ENCODE peak calls at places on chromosome 2, in six cellular contexts. N is Peyer's patch, V is A549, Y is astrocyte of the spinal cord, C is AG10803, Z is GM23338. Q is an unnamed sample.

GRCh38 chr2:34656632-34657031 is 1057.5 kb upstream of the FAM98A start:
- DNase-seq in N (no peak), V (no peak), Y (no peak), C (no peak), Z (no peak), Q (no peak)

GRCh38 chr2:115574667-115575066 is 1132.2 kb downstream of the DPP10 start:
- DNase-seq in N (no peak), V (no peak), Y (no peak), C (no peak), Z (no peak), Q (no peak)

GRCh38 chr2:164514491-164514890 is 106.8 kb downstream of the GRB14 start:
- DNase-seq in N (no peak), V (no peak), Y (peak; percentile 12), C (no peak), Z (no peak), Q (no peak)

GRCh38 chr2:241986836-241987641 is 117.5 kb downstream of the RTP5 start:
- DNase-seq in N (peak; percentile 49), V (no peak), Y (no peak), C (no peak), Z (no peak), Q (no peak)

GRCh38 chr2:224971214-224971613 is 71.1 kb downstream of the DOCK10 start:
- DNase-seq in N (peak; percentile 84), V (no peak), Y (no peak), C (no peak), Z (peak; percentile 60), Q (no peak)

GRCh38 chr2:108922141-108922915 is 66.7 kb downstream of the EDAR start:
- DNase-seq in N (peak; percentile 38), V (no peak), Y (peak; percentile 60), C (peak; percentile 25), Z (no peak), Q (no peak)

GRCh38 chr2:206863196-206863595 is 76.1 kb upstream of the CPO start:
- DNase-seq in N (no peak), V (no peak), Y (no peak), C (peak; percentile 7), Z (no peak), Q (no peak)

GRCh38 chr2:203823179-203823578 is 44.4 kb upstream of the CTLA4 start:
- DNase-seq in N (no peak), V (no peak), Y (no peak), C (no peak), Z (no peak), Q (no peak)

GRCh38 chr2:223989206-223989859 is 32.1 kb downstream of the MRPL44 start:
- DNase-seq in N (peak; percentile 61), V (no peak), Y (no peak), C (no peak), Z (peak; percentile 61), Q (no peak)

GRCh38 chr2:199596549-199596948 is 138.8 kb upstream of the SATB2 start:
- DNase-seq in N (no peak), V (peak; percentile 6), Y (no peak), C (peak; percentile 34), Z (peak; percentile 78), Q (no peak)

GRCh38 chr2:241933175-241933911 is 63.8 kb downstream of the RTP5 start:
- DNase-seq in N (no peak), V (no peak), Y (peak; percentile 10), C (peak; percentile 50), Z (no peak), Q (peak; percentile 10)

GRCh38 chr2:98346259-98347236 is at the start of gene CNGA3:
- DNase-seq in N (no peak), V (no peak), Y (peak; percentile 35), C (peak; percentile 6), Z (peak; percentile 72), Q (no peak)

GRCh38 chr2:75587954-75588587 is 27.3 kb upstream of the EVA1A start:
- DNase-seq in N (no peak), V (no peak), Y (peak; percentile 87), C (peak; percentile 87), Z (no peak), Q (peak; percentile 85)

GRCh38 chr2:36771671-36772070 is 75.2 kb downstream of the VIT start:
- DNase-seq in N (no peak), V (no peak), Y (no peak), C (no peak), Z (no peak), Q (no peak)

GRCh38 chr2:174753038-174753633 is 11.1 kb downstream of the CHRNA1 start:
- DNase-seq in N (no peak), V (no peak), Y (no peak), C (no peak), Z (no peak), Q (no peak)

GRCh38 chr2:176079285-176079830 is 4.4 kb downstream of the EVX2 start:
- DNase-seq in N (no peak), V (peak; percentile 36), Y (no peak), C (no peak), Z (peak; percentile 70), Q (no peak)

GRCh38 chr2:218032336-218033171 is 29.8 kb upstream of the TNS1 start:
- DNase-seq in N (no peak), V (no peak), Y (no peak), C (no peak), Z (no peak), Q (no peak)

GRCh38 chr2:109126501-109126860 is 2.5 kb upstream of the SH3RF3 start:
- DNase-seq in N (no peak), V (no peak), Y (peak; percentile 82), C (peak; percentile 91), Z (no peak), Q (peak; percentile 80)

GRCh38 chr2:240812721-240813120 is 7.3 kb downstream of the KIF1A start:
- DNase-seq in N (peak; percentile 37), V (no peak), Y (no peak), C (no peak), Z (no peak), Q (no peak)

GRCh38 chr2:235049719-235050118 is 97.9 kb downstream of the SH3BP4 start:
- DNase-seq in N (no peak), V (no peak), Y (no peak), C (no peak), Z (no peak), Q (no peak)

GRCh38 chr2:229489016-229489415 is 217.9 kb upstream of the PID1 start:
- DNase-seq in N (no peak), V (no peak), Y (peak; percentile 95), C (peak; percentile 16), Z (no peak), Q (peak; percentile 31)

GRCh38 chr2:17539993-17540812 is at the start of gene VSNL1:
- DNase-seq in N (peak; percentile 52), V (no peak), Y (peak; percentile 94), C (peak; percentile 32), Z (peak; percentile 96), Q (no peak)

GRCh38 chr2:128486640-128487375 is 168.1 kb upstream of the HS6ST1 start:
- DNase-seq in N (no peak), V (no peak), Y (no peak), C (no peak), Z (no peak), Q (no peak)

GRCh38 chr2:98736464-98736889 is 5.5 kb upstream of the MGAT4A start:
- DNase-seq in N (no peak), V (no peak), Y (no peak), C (no peak), Z (no peak), Q (no peak)

GRCh38 chr2:118190365-118190916 is 102.2 kb downstream of the INSIG2 start:
- DNase-seq in N (no peak), V (no peak), Y (no peak), C (no peak), Z (no peak), Q (no peak)

GRCh38 chr2:130823886-130824491 is 12.7 kb upstream of the ARHGEF4 start:
- DNase-seq in N (no peak), V (no peak), Y (no peak), C (no peak), Z (no peak), Q (no peak)

GRCh38 chr2:189347540-189347939 is 93.7 kb upstream of the WDR75 start:
- DNase-seq in N (no peak), V (peak; percentile 52), Y (peak; percentile 99), C (peak; percentile 98), Z (peak; percentile 44), Q (peak; percentile 92)

GRCh38 chr2:141021109-141021508 is 1109.7 kb downstream of the LRP1B start:
- DNase-seq in N (no peak), V (no peak), Y (peak; percentile 86), C (peak; percentile 68), Z (no peak), Q (peak; percentile 40)

GRCh38 chr2:222907790-222908431 is 47.1 kb downstream of the ACSL3 start:
- DNase-seq in N (no peak), V (no peak), Y (peak; percentile 56), C (peak; percentile 80), Z (peak; percentile 74), Q (no peak)

GRCh38 chr2:47334356-47335136 is 68.4 kb upstream of the MSH2 start:
- DNase-seq in N (no peak), V (no peak), Y (no peak), C (no peak), Z (peak; percentile 78), Q (no peak)
- H3K4me3 ChIP-seq in N (no peak overlapping the region), V (no peak overlapping the region), Y (no peak overlapping the region), C (no peak overlapping the region), Z (no peak overlapping the region), Q (no peak overlapping the region)

DNA sequence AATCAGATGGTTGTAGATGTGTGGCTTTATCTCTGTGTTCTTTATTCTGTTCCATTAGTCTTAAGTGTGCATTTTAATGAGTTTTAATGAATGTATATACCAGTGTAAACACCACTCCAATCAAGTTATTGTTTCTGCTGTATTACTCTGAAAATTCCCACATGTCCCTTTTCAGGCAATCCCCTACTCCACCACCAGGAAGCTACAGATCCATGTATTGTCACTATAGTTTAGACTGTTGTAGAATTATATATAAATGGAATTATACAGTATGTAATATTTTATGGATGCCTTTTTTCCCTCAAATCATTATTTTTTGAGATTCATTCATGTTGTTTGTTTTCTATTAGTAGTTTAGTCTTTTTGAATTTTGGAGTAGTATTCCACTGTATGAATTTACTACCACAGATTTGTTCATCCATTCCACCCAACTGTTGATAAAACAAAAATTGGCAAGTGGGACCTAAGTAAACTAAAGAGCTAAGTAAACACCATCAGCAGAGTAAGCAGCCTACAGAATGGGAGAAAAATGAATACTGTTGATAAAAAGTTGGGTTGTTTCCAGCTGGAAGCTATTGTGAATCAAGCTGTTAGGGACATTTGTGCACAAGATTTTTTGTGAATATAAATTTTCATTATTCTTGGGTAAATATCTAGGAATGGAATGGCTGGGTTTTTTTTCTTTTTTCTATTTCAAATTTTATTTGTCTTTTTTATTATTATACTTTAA is 262.0 kb downstream of the CAMKMT start:
- DNase-seq in N (no peak), V (no peak), Y (no peak), C (no peak), Z (peak; percentile 19), Q (no peak)
- TF ChIP-seq CTCF in N (no peak), V (no peak), Y (peak; percentile 15), C (peak; percentile 9), Z (no peak), Q (no peak)

GRCh38 chr2:101149241-101150192 is 1.7 kb downstream of the TBC1D8 start:
- DNase-seq in N (no peak), V (peak; percentile 41), Y (no peak), C (no peak), Z (peak; percentile 32), Q (no peak)
- H3K4me3 ChIP-seq in N (no peak overlapping the region), V (peak overlapping the region; percentile 85), Y (peak overlapping the region; percentile 63), C (peak overlapping the region; percentile 60), Z (peak overlapping the region; percentile 97), Q (no peak overlapping the region)

DNA sequence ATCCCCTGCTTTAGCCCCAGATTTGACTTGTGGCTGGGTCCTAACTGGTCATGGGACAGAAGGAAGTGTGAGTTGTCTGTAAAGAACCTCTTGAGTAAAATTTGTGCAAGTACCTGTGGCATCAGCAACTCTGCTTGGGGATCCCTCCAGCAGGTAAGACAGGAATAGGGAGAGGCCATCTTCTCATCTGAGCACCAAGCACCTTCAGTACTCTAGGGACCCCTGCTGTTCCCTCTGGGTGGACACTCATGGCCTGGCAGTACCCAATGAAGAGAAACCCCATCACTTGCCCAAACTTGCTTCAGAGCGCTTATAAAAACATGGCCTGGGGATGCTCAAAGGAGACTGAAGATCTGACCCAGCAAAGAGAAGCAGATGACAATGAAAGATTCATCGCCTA is 297.8 kb downstream of the SP3 start:
- DNase-seq in N (no peak), V (no peak), Y (no peak), C (no peak), Z (no peak), Q (no peak)
- TF ChIP-seq CTCF in N (no peak), V (peak; percentile 34), Y (peak; percentile 13), C (peak; percentile 22), Z (peak; percentile 45), Q (peak; percentile 25)

Q was measured in AG09309.